ENCODE peak calls at places on chromosomes 11 and 22, in nine cellular contexts. I, M, L, E, Q, R, G, U and P are unnamed samples.

GRCh38 chr11:13051257-13051656 is 42.1 kb downstream of the RASSF10 start:
- DNase-seq in Q (no peak), R (no peak), I (no peak), E (no peak), G (no peak), U (no peak), L (no peak), M (peak; percentile 24), P (no peak)

GRCh38 chr11:69961738-69962137 is 116.4 kb upstream of the ANO1 start:
- DNase-seq in R (no peak), U (no peak), M (no peak), Q (no peak), I (no peak), G (no peak), E (no peak), L (no peak), P (no peak)

GRCh38 chr11:79082280-79082679 is 358.6 kb downstream of the TENM4 start:
- DNase-seq in I (no peak), R (no peak), L (no peak), E (no peak), U (no peak), M (no peak), G (no peak), Q (no peak), P (no peak)

GRCh38 chr11:67372993-67373915 is at the start of gene CLCF1:
- DNase-seq in Q (no peak), G (peak; percentile 71), E (peak; percentile 90), I (peak; percentile 63), L (no peak), U (peak; percentile 93), R (peak; percentile 83), M (peak; percentile 87), P (peak; percentile 61)

GRCh38 chr22:21947040-21948014 is 5.3 kb downstream of the PPM1F start:
- DNase-seq in R (peak; percentile 78), U (peak; percentile 55), G (no peak), M (peak; percentile 59), L (no peak), Q (no peak), I (peak; percentile 46), E (peak; percentile 57), P (no peak)

GRCh38 chr11:44596541-44597276 is 31.2 kb downstream of the CD82 start:
- DNase-seq in U (no peak), M (peak; percentile 32), R (no peak), I (no peak), L (no peak), E (no peak), G (no peak), Q (no peak), P (peak; percentile 81)

GRCh38 chr11:115607621-115608191 is 103.5 kb upstream of the CADM1 start:
- DNase-seq in Q (no peak), G (no peak), E (peak; percentile 26), I (no peak), M (peak; percentile 75), U (peak; percentile 52), R (no peak), L (no peak), P (no peak)

GRCh38 chr11:2304156-2305139 is 2.6 kb downstream of the TSPAN32 start:
- DNase-seq in I (no peak), Q (no peak), M (no peak), G (no peak), L (no peak), U (peak; percentile 17), R (no peak), E (peak; percentile 38), P (no peak)

GRCh38 chr11:92324890-92325289 is 100.3 kb downstream of the FAT3 start:
- DNase-seq in I (no peak), G (no peak), Q (no peak), U (no peak), M (no peak), R (no peak), L (no peak), E (no peak), P (no peak)

GRCh38 chr11:1099519-1100355 is 25.1 kb downstream of the MUC2 start:
- DNase-seq in L (no peak), E (no peak), M (no peak), R (no peak), I (no peak), Q (no peak), G (no peak), U (no peak), P (no peak)

GRCh38 chr22:44590291-44590690 is 92.3 kb upstream of the RTL6 start:
- DNase-seq in E (no peak), M (no peak), R (no peak), I (no peak), Q (no peak), U (no peak), L (no peak), G (no peak), P (no peak)

GRCh38 chr22:39959640-39960447 is at the start of gene TMA7B:
- DNase-seq in M (peak; percentile 63), L (no peak), R (peak; percentile 59), I (peak; percentile 21), G (no peak), E (peak; percentile 52), U (peak; percentile 55), Q (no peak), P (no peak)

GRCh38 chr22:28247667-28248363 is 328.8 kb upstream of the PITPNB start:
- DNase-seq in L (no peak), U (peak; percentile 18), Q (no peak), E (peak; percentile 46), G (no peak), I (no peak), R (no peak), M (no peak), P (no peak)

GRCh38 chr11:10898003-10898762 is 40.3 kb upstream of the ZBED5 start:
- DNase-seq in R (no peak), L (no peak), Q (no peak), M (no peak), I (no peak), E (no peak), U (no peak), G (peak; percentile 30), P (no peak)

GRCh38 chr11:72421351-72421750 is 13.0 kb downstream of the CLPB start:
- DNase-seq in U (no peak), I (no peak), G (no peak), E (no peak), Q (no peak), R (no peak), L (no peak), M (no peak), P (no peak)

GRCh38 chr11:11584937-11585336 is 36.9 kb downstream of the GALNT18 start:
- DNase-seq in E (no peak), Q (no peak), I (no peak), G (no peak), R (no peak), M (peak; percentile 16), L (no peak), U (no peak), P (no peak)

GRCh38 chr22:42881982-42882656 is 25.0 kb upstream of the ARFGAP3 start:
- DNase-seq in E (no peak), R (no peak), G (peak; percentile 95), I (no peak), Q (no peak), L (no peak), U (no peak), M (no peak), P (no peak)

GRCh38 chr11:127106142-127106541 is 105.6 kb upstream of the KIRREL3 start:
- DNase-seq in I (no peak), R (peak; percentile 28), Q (no peak), E (no peak), G (peak; percentile 66), M (no peak), U (peak; percentile 26), L (peak; percentile 1), P (no peak)

GRCh38 chr11:36023922-36024321 is 80.1 kb downstream of the LDLRAD3 start:
- DNase-seq in U (peak; percentile 22), M (peak; percentile 52), L (no peak), E (no peak), G (no peak), Q (no peak), I (no peak), R (no peak), P (no peak)

GRCh38 chr11:34926831-34927132 is 10.4 kb downstream of the PDHX start:
- DNase-seq in M (peak; percentile 35), R (no peak), I (no peak), G (no peak), U (peak; percentile 16), L (peak; percentile 18), Q (no peak), E (no peak), P (no peak)

GRCh38 chr11:34924714-34925113 is 8.3 kb downstream of the PDHX start:
- DNase-seq in Q (no peak), M (no peak), I (no peak), L (no peak), E (no peak), R (no peak), U (peak; percentile 4), G (no peak), P (no peak)

GRCh38 chr11:34928960-34929680 is 12.7 kb downstream of the PDHX start:
- DNase-seq in Q (no peak), G (no peak), R (no peak), U (peak; percentile 6), L (no peak), I (no peak), E (no peak), M (no peak), P (no peak)

GRCh38 chr11:34928268-34928959 is 12.0 kb downstream of the PDHX start:
- DNase-seq in Q (no peak), R (no peak), G (no peak), L (no peak), U (no peak), E (no peak), I (no peak), M (no peak), P (no peak)

GRCh38 chr11:34926101-34926830 is 9.8 kb downstream of the PDHX start:
- DNase-seq in R (peak; percentile 58), G (peak; percentile 23), U (peak; percentile 61), M (peak; percentile 33), E (peak; percentile 34), Q (peak; percentile 28), L (peak; percentile 16), I (no peak), P (peak; percentile 53)
- H3K4me3 ChIP-seq in R (no peak overlapping the region), G (no peak overlapping the region), U (no peak overlapping the region), M (no peak overlapping the region), E (no peak overlapping the region), Q (no peak overlapping the region), L (no peak overlapping the region), I (no peak overlapping the region), P (no peak overlapping the region)

GRCh38 chr22:32636884-32637283 is 162.3 kb downstream of the FBXO7 start:
- DNase-seq in M (no peak), G (no peak), I (no peak), R (no peak), U (no peak), Q (no peak), L (no peak), E (no peak), P (no peak)
- TF ChIP-seq CTCF in M (no peak), G (no peak), I (peak; percentile 34), R (no peak), U (no peak), Q (no peak), L (no peak), E (no peak), P (no peak)

GRCh38 chr11:48055292-48056132 is 75.2 kb downstream of the PTPRJ start:
- DNase-seq in R (peak; percentile 50), G (peak; percentile 54), M (peak; percentile 93), I (no peak), U (no peak), Q (no peak), E (no peak), L (no peak), P (peak; percentile 61)
- H3K4me3 ChIP-seq in R (no peak overlapping the region), G (no peak overlapping the region), M (peak overlapping the region; percentile 21), I (no peak overlapping the region), U (no peak overlapping the region), Q (no peak overlapping the region), E (no peak overlapping the region), L (no peak overlapping the region), P (no peak overlapping the region)

GRCh38 chr11:114606003-114606801 is 10.6 kb upstream of the NXPE4 start:
- DNase-seq in I (no peak), L (no peak), R (no peak), U (peak; percentile 20), Q (no peak), E (no peak), M (no peak), G (no peak), P (peak; percentile 77)
- TF ChIP-seq CTCF in I (no peak), L (no peak), R (no peak), U (peak; percentile 22), Q (no peak), E (no peak), M (no peak), G (peak; percentile 9), P (no peak)